ENCODE peak calls at places on chromosomes 4 and X, in nine cellular contexts. E is lower leg skin, R is PC-9, M is tibial artery, F is cardiac fibroblast, Y is H9, O is esophagus squamous epithelium, S is RWPE1, P is osteocyte. N is an unnamed sample.
A peak's percentile ranks its signal among the peaks of the same experiment; 100 is the strongest.

GRCh38 chr4:89212666-89213381 is 94.8 kb downstream of the GPRIN3 start:
- DNase-seq in E (no peak), R (no peak), M (no peak), F (no peak), Y (no peak), O (no peak), S (no peak), P (no peak), N (no peak)

GRCh38 chr4:66625480-66625879 is 919.8 kb downstream of the CENPC start:
- DNase-seq in E (no peak), R (no peak), M (no peak), F (no peak), Y (no peak), O (no peak), S (no peak), P (no peak), N (no peak)

GRCh38 chr4:8664976-8665375 is 72.4 kb downstream of the CPZ start:
- DNase-seq in E (no peak), R (no peak), M (no peak), F (no peak), Y (no peak), O (no peak), S (no peak), P (no peak), N (no peak)

GRCh38 chr4:163976588-163976987 is 482.1 kb downstream of the TMA16 start:
- DNase-seq in E (no peak), R (no peak), M (no peak), F (no peak), Y (no peak), O (no peak), S (no peak), P (no peak), N (no peak)

GRCh38 chr4:43716721-43717395 is 731.8 kb downstream of the KCTD8 start:
- DNase-seq in E (no peak), R (no peak), M (no peak), F (no peak), Y (no peak), O (no peak), S (no peak), P (no peak), N (no peak)

GRCh38 chrX:96538104-96538725 is 146.4 kb upstream of the DIAPH2 start:
- DNase-seq in E (no peak), R (peak; percentile 90), M (no peak), F (no peak), Y (no peak), O (no peak), S (peak; percentile 3), P (no peak), N (no peak)

GRCh38 chr4:121913667-121914066 is 38.2 kb downstream of the TRPC3 start:
- DNase-seq in E (no peak), R (no peak), M (no peak), F (no peak), Y (no peak), O (no peak), S (no peak), P (no peak), N (no peak)

GRCh38 chr4:182022899-182023298 is 220.3 kb upstream of the TENM3 start:
- DNase-seq in E (no peak), R (no peak), M (no peak), F (no peak), Y (no peak), O (no peak), S (no peak), P (no peak), N (no peak)

GRCh38 chr4:142238589-142238988 is 602.2 kb downstream of the IL15 start:
- DNase-seq in E (no peak), R (no peak), M (no peak), F (peak; percentile 24), Y (no peak), O (no peak), S (no peak), P (no peak), N (no peak)

GRCh38 chr4:5824635-5825034 is 68.3 kb downstream of the CRMP1 start:
- DNase-seq in E (no peak), R (no peak), M (no peak), F (peak; percentile 60), Y (no peak), O (no peak), S (peak; percentile 38), P (no peak), N (peak; percentile 47)
- TF ChIP-seq CTCF in E (no peak), R (peak; percentile 61), M (no peak), F (peak; percentile 61), Y (peak; percentile 65), O (peak; percentile 48), S (peak; percentile 55), P (peak; percentile 59), N (peak; percentile 61)

DNA sequence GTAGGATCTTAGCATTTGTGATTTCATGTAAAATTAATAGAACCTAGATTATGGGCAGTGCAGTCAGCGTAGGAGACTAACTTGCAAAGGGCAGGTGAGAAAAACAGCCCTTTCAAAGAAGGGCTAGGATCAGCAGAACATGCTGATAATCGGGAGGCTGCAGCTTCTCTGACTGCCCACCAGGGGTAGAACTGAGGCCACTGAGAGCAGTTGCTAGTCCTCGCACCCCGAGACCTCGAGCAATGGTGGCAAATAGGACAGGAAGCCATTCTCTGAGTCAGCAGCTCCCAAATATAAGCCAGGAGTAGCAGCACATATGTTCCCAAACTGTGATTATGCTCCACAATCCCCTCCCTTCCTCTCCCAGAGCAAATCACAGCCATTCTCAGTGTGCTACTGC is 186.4 kb downstream of the MSL3 start:
- DNase-seq in E (no peak), R (no peak), M (no peak), F (peak; percentile 75), Y (peak; percentile 66), O (no peak), S (peak; percentile 10), P (no peak), N (peak; percentile 7)
- TF ChIP-seq CTCF in E (no peak), R (no peak), M (no peak), F (peak; percentile 80), Y (peak; percentile 60), O (peak; percentile 32), S (no peak), P (peak; percentile 54), N (peak; percentile 39)

DNA sequence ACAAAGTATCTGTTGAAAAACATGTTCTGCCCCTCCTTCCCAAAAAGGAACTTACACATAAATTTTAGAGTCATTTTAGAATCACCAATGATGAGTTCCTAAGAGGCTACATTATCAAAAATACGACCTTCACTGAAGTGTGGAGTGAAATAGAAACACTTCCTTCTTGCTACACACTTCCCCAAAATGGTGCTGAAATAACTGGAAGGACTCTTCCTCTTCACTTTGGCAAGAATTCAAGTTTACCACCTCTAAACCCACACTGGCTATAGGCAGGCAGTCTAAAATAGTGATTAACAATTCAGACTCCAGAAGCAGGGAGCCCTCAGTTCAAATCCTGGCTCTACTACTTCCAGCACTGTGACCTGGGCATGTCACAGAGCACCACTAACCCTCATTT is 103.1 kb downstream of the PARM1 start:
- DNase-seq in E (no peak), R (no peak), M (no peak), F (no peak), Y (no peak), O (no peak), S (no peak), P (no peak), N (no peak)
- TF ChIP-seq CTCF in E (no peak), R (no peak), M (no peak), F (no peak), Y (no peak), O (no peak), S (no peak), P (no peak), N (no peak)

GRCh38 chr4:145774473-145774872 is 94.5 kb downstream of the C4orf51 start:
- DNase-seq in E (no peak), R (no peak), M (no peak), F (no peak), Y (no peak), O (no peak), S (no peak), P (no peak), N (no peak)

GRCh38 chr4:145773581-145774234 is 93.8 kb downstream of the C4orf51 start:
- DNase-seq in E (no peak), R (no peak), M (no peak), F (peak; percentile 12), Y (no peak), O (no peak), S (no peak), P (no peak), N (no peak)

GRCh38 chr4:145772347-145772746 is 92.4 kb downstream of the C4orf51 start:
- DNase-seq in E (no peak), R (no peak), M (no peak), F (no peak), Y (no peak), O (no peak), S (no peak), P (no peak), N (no peak)

GRCh38 chr4:145776208-145776607 is 96.3 kb downstream of the C4orf51 start:
- DNase-seq in E (no peak), R (no peak), M (no peak), F (no peak), Y (no peak), O (no peak), S (no peak), P (no peak), N (no peak)

GRCh38 chr4:145775406-145775805 is 95.5 kb downstream of the C4orf51 start:
- DNase-seq in E (no peak), R (no peak), M (no peak), F (no peak), Y (no peak), O (no peak), S (no peak), P (no peak), N (no peak)
- TF ChIP-seq CTCF in E (no peak), R (no peak), M (no peak), F (no peak), Y (peak; percentile 37), O (no peak), S (no peak), P (no peak), N (no peak)

GRCh38 chr4:135418353-135418752 is 1216.8 kb upstream of the PABPC4L start:
- DNase-seq in E (no peak), R (no peak), M (no peak), F (peak; percentile 24), Y (peak; percentile 32), O (no peak), S (peak; percentile 1), P (no peak), N (peak; percentile 12)
- TF ChIP-seq CTCF in E (no peak), R (peak; percentile 56), M (no peak), F (peak; percentile 49), Y (peak; percentile 72), O (no peak), S (no peak), P (peak; percentile 38), N (peak; percentile 46)

DNA sequence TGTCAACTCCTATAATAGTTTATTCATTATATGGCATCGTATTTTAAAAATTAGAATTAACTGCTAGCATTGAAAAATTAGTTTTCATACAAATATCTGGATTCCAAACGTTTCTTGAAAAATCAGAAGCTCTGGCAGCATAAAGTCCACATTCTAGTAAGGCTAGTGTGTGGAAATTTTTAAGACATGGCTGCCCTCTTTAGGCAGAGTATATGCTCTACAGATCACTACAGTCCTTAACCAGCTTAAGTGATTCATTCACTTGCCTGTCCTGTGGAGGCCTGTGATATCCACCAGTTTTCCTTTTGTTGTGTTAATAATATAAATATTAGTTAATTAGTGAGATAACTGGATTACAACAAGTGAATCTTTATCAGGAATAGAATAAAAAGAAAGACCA is 287.2 kb downstream of the OPHN1 start:
- DNase-seq in E (no peak), R (no peak), M (no peak), F (peak; percentile 66), Y (no peak), O (no peak), S (peak; percentile 2), P (no peak), N (no peak)
- TF ChIP-seq CTCF in E (no peak), R (peak; percentile 52), M (no peak), F (peak; percentile 37), Y (peak; percentile 62), O (peak; percentile 41), S (no peak), P (peak; percentile 60), N (peak; percentile 29)

N was measured in GM13977.